ENCODE peak calls at places on chromosomes 6 and 20, in five cellular contexts. O, X, F, M and Q are unnamed samples. For H3K36me3, the result is how much of the 10 kb centered on the place peaks cover.

GRCh38 chr6:101203664-101204063 is 189.8 kb upstream of the GRIK2 start:
- DNase-seq in O (no peak), X (no peak), F (no peak), M (no peak), Q (no peak)

GRCh38 chr20:50873518-50873959 is 57.7 kb downstream of the ADNP start:
- DNase-seq in O (no peak), X (no peak), F (no peak), M (no peak), Q (no peak)

GRCh38 chr6:124197148-124197547 is 393.5 kb downstream of the NKAIN2 start:
- DNase-seq in O (no peak), X (no peak), F (no peak), M (no peak), Q (no peak)

GRCh38 chr6:94071835-94072234 is 652.5 kb upstream of the EPHA7 start:
- DNase-seq in O (no peak), X (no peak), F (no peak), M (peak), Q (no peak)

GRCh38 chr20:55099251-55099650 is 623.9 kb downstream of the DOK5 start:
- DNase-seq in O (no peak), X (no peak), F (no peak), M (no peak), Q (no peak)

GRCh38 chr20:31698803-31699718 is 23.6 kb downstream of the BCL2L1 start:
- DNase-seq in O (peak), X (no peak), F (peak), M (peak), Q (peak)

GRCh38 chr6:122770835-122771601 is 8.5 kb upstream of the FABP7 start:
- DNase-seq in O (no peak), X (no peak), F (no peak), M (peak), Q (no peak)

GRCh38 chr20:7967199-7967844 is 27.1 kb upstream of the HAO1 start:
- DNase-seq in O (no peak), X (no peak), F (no peak), M (peak), Q (peak)

GRCh38 chr20:61925555-61926252 is 140.0 kb downstream of the TAF4 start:
- DNase-seq in O (peak), X (no peak), F (no peak), M (peak), Q (no peak)

GRCh38 chr20:19710336-19710721 is 47.7 kb upstream of the RIN2 start:
- DNase-seq in O (no peak), X (no peak), F (peak), M (no peak), Q (no peak)

GRCh38 chr6:141965016-141965545 is 167.6 kb upstream of the GJE1 start:
- DNase-seq in O (no peak), X (no peak), F (no peak), M (no peak), Q (no peak)

GRCh38 chr20:53208110-53208908 is 236.2 kb downstream of the TSHZ2 start:
- DNase-seq in O (no peak), X (no peak), F (no peak), M (no peak), Q (no peak)

GRCh38 chr6:47126647-47127339 is 84.7 kb upstream of the ADGRF1 start:
- DNase-seq in O (no peak), X (no peak), F (peak), M (peak), Q (no peak)

GRCh38 chr6:168078943-168079405 is at the start of gene FRMD1:
- DNase-seq in O (no peak), X (no peak), F (peak), M (no peak), Q (no peak)

GRCh38 chr6:48449002-48449401 is 338.0 kb upstream of the PTCHD4 start:
- DNase-seq in O (no peak), X (no peak), F (no peak), M (peak), Q (no peak)

GRCh38 chr20:22836877-22837276 is 198.2 kb upstream of the SSTR4 start:
- DNase-seq in O (no peak), X (no peak), F (no peak), M (peak), Q (no peak)

GRCh38 chr6:35427851-35428321 is 24.3 kb upstream of the FANCE start:
- DNase-seq in O (no peak), X (no peak), F (no peak), M (peak), Q (no peak)

GRCh38 chr20:38303908-38304379 is at the start of gene BPI:
- DNase-seq in O (no peak), X (no peak), F (no peak), M (no peak), Q (no peak)

GRCh38 chr20:3749689-3750639 is 17.5 kb downstream of the HSPA12B start:
- DNase-seq in O (no peak), X (no peak), F (no peak), M (no peak), Q (no peak)

GRCh38 chr6:39053016-39053595 is 4.5 kb downstream of the GLP1R start:
- DNase-seq in O (no peak), X (no peak), F (no peak), M (no peak), Q (no peak)

GRCh38 chr6:39051399-39052122 is 3.0 kb downstream of the GLP1R start:
- DNase-seq in O (no peak), X (no peak), F (no peak), M (peak), Q (no peak)

GRCh38 chr6:39048481-39049399 is at the start of gene GLP1R:
- DNase-seq in O (no peak), X (no peak), F (no peak), M (no peak), Q (no peak)

GRCh38 chr6:39049575-39050283 is 1.1 kb downstream of the GLP1R start:
- DNase-seq in O (no peak), X (no peak), F (no peak), M (no peak), Q (no peak)

DNA sequence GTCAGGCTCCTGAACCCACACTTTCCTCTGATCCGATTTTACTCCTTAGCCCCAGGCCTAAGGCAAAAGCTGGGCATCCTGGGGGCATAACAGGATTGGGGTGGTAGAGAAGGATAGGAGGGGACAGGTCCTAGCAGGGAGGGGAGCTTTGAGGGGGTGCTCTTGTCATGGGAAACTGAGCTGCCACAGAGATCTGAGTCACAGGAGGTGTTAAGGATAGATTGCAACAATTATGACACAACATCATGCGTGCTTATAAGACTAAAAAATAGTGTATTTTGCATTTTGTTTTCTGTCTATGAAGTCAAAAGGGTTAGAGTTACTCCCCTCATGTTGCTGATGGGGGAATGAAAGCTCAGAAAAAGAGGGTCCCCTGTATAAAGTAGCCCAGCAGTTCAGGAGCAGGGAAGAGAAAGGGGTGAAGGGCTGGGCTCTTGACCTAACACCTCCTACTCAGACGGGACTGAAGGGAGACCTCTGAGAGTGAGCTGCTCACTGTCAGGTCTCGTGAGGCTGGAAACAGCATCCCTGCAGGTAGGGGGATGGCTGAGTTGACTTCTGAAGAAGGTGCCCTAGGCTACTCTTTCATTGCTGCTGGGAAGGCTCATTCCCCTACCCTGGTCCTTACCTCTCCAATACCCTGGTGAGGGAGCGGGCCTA is 2.0 kb downstream of the GLP1R start:
- DNase-seq in O (no peak), X (no peak), F (no peak), M (no peak), Q (no peak)
- H3K36me3 ChIP-seq in O (under half), X (under half), F (under half), M (under half), Q (under half)

GRCh38 chr6:100078509-100078908 is 84.5 kb upstream of the MCHR2 start:
- DNase-seq in O (no peak), X (no peak), F (no peak), M (peak), Q (no peak)
- TF ChIP-seq CTCF in O (peak), X (no peak), F (no peak), M (peak), Q (peak)

GRCh38 chr20:41456341-41456740 is 89.7 kb upstream of the EMILIN3 start:
- DNase-seq in O (no peak), X (no peak), F (no peak), M (no peak), Q (no peak)
- H3K36me3 ChIP-seq in O (under half), X (under half), F (under half), M (under half), Q (under half)

GRCh38 chr20:6104493-6105188 is 18.2 kb downstream of the FERMT1 start:
- DNase-seq in O (no peak), X (no peak), F (no peak), M (no peak), Q (no peak)

GRCh38 chr20:6103301-6103700 is 19.5 kb downstream of the FERMT1 start:
- DNase-seq in O (no peak), X (no peak), F (no peak), M (no peak), Q (no peak)

GRCh38 chr20:6095409-6095808 is 27.4 kb downstream of the FERMT1 start:
- DNase-seq in O (no peak), X (no peak), F (no peak), M (no peak), Q (no peak)

GRCh38 chr20:6101346-6101745 is 21.5 kb downstream of the FERMT1 start:
- DNase-seq in O (no peak), X (no peak), F (no peak), M (no peak), Q (no peak)

DNA sequence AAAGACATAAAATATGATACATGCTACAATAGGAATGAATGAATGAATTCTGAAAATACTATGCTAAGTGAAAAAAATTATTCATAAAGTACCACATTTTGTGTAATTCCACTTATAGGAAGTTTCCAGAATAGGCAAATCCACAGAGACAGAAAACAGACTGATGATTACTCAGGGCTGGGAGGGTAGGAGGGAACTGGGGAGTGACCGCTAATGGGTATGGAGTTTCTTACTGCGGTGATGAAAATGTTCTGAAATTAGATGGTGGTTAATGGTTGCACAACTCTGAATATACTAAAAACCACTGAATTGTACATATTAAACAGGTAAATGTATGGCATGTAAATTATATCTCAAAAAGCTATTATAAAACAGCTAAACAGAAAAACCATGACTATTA is 22.6 kb downstream of the FERMT1 start:
- DNase-seq in O (no peak), X (no peak), F (no peak), M (no peak), Q (no peak)
- TF ChIP-seq CTCF in O (no peak), X (no peak), F (no peak), M (no peak), Q (no peak)

GRCh38 chr6:42250509-42250908 is 32.8 kb upstream of the MRPS10 start:
- DNase-seq in O (no peak), X (no peak), F (no peak), M (no peak), Q (no peak)

GRCh38 chr6:42249279-42249678 is 31.6 kb upstream of the MRPS10 start:
- DNase-seq in O (no peak), X (no peak), F (no peak), M (no peak), Q (no peak)

GRCh38 chr6:42254505-42254904 is 36.8 kb upstream of the MRPS10 start:
- DNase-seq in O (no peak), X (no peak), F (no peak), M (no peak), Q (no peak)

GRCh38 chr6:42251911-42252637 is 34.4 kb upstream of the MRPS10 start:
- DNase-seq in O (peak), X (peak), F (peak), M (no peak), Q (peak)

GRCh38 chr6:42251500-42251899 is 33.8 kb upstream of the MRPS10 start:
- DNase-seq in O (no peak), X (no peak), F (no peak), M (no peak), Q (peak)
- H3K36me3 ChIP-seq in O (under half), X (under half), F (under half), M (half or more), Q (under half)

DNA sequence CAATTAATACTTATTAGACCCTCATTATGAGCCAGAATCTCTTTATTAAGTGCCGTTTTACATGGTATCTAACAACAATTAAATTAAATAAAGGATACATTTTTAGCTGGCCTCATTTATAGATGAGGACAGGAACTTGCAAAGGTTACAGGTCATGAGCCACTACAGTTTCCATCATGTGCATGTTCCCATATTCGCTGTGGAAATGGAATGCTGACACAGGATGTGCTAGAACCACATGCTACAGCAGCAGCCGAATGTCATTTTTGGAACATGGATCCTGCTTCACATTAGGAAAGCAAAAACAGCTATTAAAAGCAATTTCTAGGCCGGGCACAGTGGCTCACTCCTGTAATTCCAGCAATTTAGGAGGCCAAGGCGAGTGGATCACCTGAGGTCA is 5.9 kb downstream of the SLC18B1 start:
- DNase-seq in O (no peak), X (no peak), F (no peak), M (no peak), Q (no peak)
- TF ChIP-seq CTCF in O (no peak), X (no peak), F (no peak), M (no peak), Q (no peak)

GRCh38 chr6:32173051-32173727 is 2.7 kb downstream of the AGPAT1 start:
- DNase-seq in O (no peak), X (no peak), F (no peak), M (no peak), Q (no peak)

GRCh38 chr6:32170294-32170693 is 5.6 kb downstream of the AGPAT1 start:
- DNase-seq in O (no peak), X (no peak), F (no peak), M (no peak), Q (no peak)

GRCh38 chr6:32168807-32169206 is 4.4 kb downstream of the EGFL8 start:
- DNase-seq in O (no peak), X (no peak), F (no peak), M (no peak), Q (no peak)

GRCh38 chr6:32169211-32169610 is 4.8 kb downstream of the EGFL8 start:
- DNase-seq in O (no peak), X (no peak), F (no peak), M (no peak), Q (no peak)

DNA sequence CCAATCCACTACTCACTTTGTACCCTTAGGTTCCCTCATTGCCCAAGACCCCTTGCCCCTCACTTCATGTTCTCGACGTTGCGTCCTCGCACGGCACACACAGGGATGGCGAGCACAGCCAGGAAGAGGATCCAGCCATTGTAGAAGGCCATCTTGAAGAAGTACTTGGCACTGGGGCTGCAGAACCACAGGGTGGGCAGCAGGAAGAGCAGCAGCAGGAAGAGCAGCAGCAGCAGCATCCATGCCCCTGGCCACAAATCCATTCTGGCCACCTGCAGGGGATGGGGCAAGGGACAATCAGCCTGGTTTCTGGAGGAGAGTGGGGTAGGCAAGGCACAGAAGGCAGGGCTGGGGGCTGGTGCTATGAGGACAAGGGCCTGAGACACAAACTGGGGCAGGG is 4.7 kb downstream of the AGPAT1 start:
- DNase-seq in O (no peak), X (no peak), F (no peak), M (no peak), Q (no peak)
- H3K36me3 ChIP-seq in O (under half), X (under half), F (under half), M (under half), Q (under half)

DNA sequence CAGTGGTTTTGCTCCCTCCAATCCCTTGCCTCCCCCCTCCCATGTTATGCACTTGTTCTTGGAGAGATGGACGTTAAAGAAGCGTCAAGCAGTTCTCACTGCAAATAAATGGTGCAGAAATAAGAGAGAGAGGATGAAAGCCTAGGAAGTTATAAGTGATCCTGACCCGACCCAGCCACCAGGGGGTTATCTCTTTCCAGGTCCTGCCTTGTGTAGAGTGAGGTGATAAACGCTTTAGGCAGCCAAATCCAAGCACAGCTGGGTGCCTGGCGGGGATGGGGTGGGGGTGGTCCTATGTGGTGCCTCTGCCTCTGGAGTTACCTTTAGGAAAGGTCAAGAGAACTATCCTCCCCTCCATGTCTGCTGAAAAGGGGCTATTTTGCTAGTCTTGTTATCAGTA is 9.1 kb upstream of the TFAP2A start:
- DNase-seq in O (no peak), X (no peak), F (no peak), M (no peak), Q (no peak)
- TF ChIP-seq CTCF in O (no peak), X (no peak), F (no peak), M (peak), Q (peak)

DNA sequence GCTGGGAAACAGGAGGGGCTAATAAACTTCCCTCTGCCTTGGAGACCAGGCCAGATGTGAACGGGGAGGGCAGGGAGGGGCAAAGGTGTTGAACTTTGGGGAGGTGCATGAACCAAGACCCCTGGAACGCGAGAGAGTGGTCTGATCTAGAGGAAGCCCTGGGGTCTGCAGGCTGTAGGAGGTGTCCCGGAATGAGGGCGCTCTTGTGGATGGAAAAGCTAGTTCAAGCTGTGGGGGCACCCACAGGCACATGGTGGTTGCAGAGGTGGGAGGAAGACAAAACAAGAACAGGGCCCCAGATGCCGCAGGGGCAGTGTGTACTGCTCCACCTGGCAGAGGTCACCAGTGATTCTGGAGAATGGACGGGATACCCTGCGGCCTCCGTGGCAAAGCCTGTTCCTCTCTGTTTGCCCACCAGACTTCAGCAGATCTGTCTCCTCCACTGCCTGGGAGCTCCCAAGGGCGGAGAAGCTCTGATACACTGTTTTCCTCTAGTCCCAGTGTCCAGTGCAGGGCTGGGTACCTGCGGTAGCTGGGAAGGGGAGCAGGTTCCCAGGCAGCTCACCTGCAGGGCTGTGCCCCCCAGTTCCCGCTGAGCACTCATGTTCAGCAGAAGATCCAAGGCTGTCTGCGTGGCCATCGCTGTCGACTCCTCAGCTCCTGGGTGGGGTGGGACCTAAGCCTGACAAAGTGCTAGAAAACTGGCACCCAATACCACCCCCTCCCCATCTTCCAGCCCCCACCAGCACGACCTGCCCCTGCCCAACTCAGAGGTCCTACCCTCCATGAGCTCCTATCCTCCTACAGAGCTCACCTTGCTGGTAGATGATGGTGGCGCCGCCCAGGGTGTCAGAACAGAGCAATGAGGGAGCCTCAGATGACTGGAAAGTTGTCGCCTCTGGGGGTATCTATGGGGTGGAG is 14.7 kb downstream of the ZNF335 start:
- DNase-seq in O (peak), X (peak), F (no peak), M (no peak), Q (no peak)
- H3K36me3 ChIP-seq in O (under half), X (under half), F (under half), M (half or more), Q (half or more)